ENCODE peak calls at places on chromosome 20, in eight cellular contexts. E is upper lobe of right lung, O is tibial artery, K is adrenal gland, C is psoas muscle, R is cardiac fibroblast, Q is brain microvascular endothelial cell, W is upper lobe of left lung. T is an unnamed sample.
A peak's percentile ranks its signal among the peaks of the same experiment; 100 is the strongest.

GRCh38 chr20:2141592-2142575 is 40.3 kb downstream of the STK35 start:
- DNase-seq in E (no peak), O (no peak), K (no peak), C (no peak), R (no peak), Q (no peak), W (no peak), T (no peak)

GRCh38 chr20:54649511-54649962 is 174.1 kb downstream of the DOK5 start:
- DNase-seq in E (peak; percentile 76), O (peak; percentile 71), K (peak; percentile 84), C (peak; percentile 67), R (peak; percentile 84), Q (peak; percentile 69), W (no peak), T (peak; percentile 27)

GRCh38 chr20:47927944-47928343 is 142.7 kb upstream of the SULF2 start:
- DNase-seq in E (no peak), O (no peak), K (no peak), C (no peak), R (no peak), Q (no peak), W (no peak), T (no peak)

GRCh38 chr20:33415948-33416347 is 14.6 kb upstream of the CDK5RAP1 start:
- DNase-seq in E (no peak), O (peak; percentile 64), K (peak; percentile 56), C (peak; percentile 40), R (peak; percentile 73), Q (no peak), W (no peak), T (no peak)

GRCh38 chr20:32709528-32710121 is 33.6 kb downstream of the COMMD7 start:
- DNase-seq in E (no peak), O (no peak), K (peak; percentile 38), C (no peak), R (peak; percentile 21), Q (no peak), W (no peak), T (no peak)

GRCh38 chr20:32485126-32485769 is 99.9 kb downstream of the NOL4L start:
- DNase-seq in E (peak; percentile 80), O (peak; percentile 87), K (peak; percentile 84), C (peak; percentile 71), R (peak; percentile 89), Q (peak; percentile 82), W (no peak), T (peak; percentile 47)

GRCh38 chr20:47540443-47541354 is 39.0 kb downstream of the NCOA3 start:
- DNase-seq in E (no peak), O (no peak), K (no peak), C (no peak), R (no peak), Q (no peak), W (no peak), T (no peak)

GRCh38 chr20:32573167-32573851 is 11.8 kb downstream of the NOL4L start:
- DNase-seq in E (no peak), O (no peak), K (no peak), C (no peak), R (no peak), Q (no peak), W (no peak), T (no peak)

DNA sequence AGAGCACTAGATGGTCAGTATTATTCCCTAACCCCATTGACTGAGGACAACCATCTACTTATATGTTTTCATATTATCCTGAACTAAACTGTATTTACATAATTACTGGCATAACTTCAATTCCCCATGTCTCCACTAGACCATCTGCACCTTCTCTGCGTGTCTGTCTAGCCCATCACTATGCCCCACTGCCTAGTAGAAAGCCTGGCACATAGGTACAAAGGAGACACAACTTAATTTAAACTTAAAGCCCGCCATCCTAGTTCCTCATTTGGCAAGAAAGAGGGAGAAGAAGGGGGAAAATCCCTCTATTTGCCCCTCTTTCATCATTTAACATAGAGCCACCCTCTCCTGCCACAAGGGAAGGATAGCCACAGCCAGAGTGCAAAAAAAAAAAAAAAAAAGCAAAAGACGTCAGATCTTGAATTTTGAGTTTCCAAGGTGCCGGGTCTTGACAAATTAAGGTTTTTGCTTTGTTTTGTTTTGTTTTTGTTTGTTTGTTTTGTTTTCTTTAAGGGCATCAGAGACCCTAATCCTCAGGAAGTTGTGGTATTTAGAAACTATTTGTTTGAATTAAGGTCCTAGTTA is 1.8 kb downstream of the PKIG start:
- DNase-seq in E (no peak), O (no peak), K (no peak), C (no peak), R (no peak), Q (no peak), W (no peak), T (no peak)
- TF ChIP-seq CTCF in E (no peak), O (no peak), K (no peak), C (no peak), R (peak; percentile 6), Q (no peak), W (peak; percentile 12), T (peak; percentile 23)

GRCh38 chr20:23371496-23371895 is 9.5 kb downstream of the GZF1 start:
- DNase-seq in E (no peak), O (no peak), K (no peak), C (no peak), R (no peak), Q (no peak), W (no peak), T (no peak)

GRCh38 chr20:23370873-23371272 is 8.9 kb downstream of the GZF1 start:
- DNase-seq in E (no peak), O (no peak), K (no peak), C (no peak), R (no peak), Q (no peak), W (no peak), T (no peak)

GRCh38 chr20:23375827-23376226 is 13.8 kb downstream of the GZF1 start:
- DNase-seq in E (no peak), O (no peak), K (no peak), C (no peak), R (no peak), Q (no peak), W (no peak), T (no peak)

GRCh38 chr20:23370274-23370673 is 8.3 kb downstream of the GZF1 start:
- DNase-seq in E (no peak), O (no peak), K (no peak), C (no peak), R (no peak), Q (no peak), W (no peak), T (no peak)

DNA sequence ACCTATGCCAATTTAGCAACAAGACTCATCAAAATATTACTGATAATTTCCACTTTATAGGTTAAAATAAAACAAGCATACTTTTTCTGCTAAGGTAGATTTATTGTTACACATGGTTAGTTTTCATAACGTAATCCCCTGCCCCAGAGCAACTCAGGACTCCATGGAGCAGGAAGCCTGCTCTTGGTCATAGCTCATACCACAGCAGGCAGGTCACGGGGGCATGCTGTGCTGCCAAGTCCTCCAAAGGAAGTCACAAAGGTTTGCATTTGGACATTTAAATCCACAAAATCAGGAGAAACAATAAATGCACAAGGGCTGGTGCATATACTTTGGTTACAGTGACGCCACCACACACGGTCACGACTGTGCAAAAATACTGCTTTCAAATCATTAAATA is 12.5 kb downstream of the GZF1 start:
- DNase-seq in E (no peak), O (no peak), K (no peak), C (no peak), R (no peak), Q (no peak), W (no peak), T (no peak)
- H3K4me3 ChIP-seq in E (no peak overlapping the region), O (no peak overlapping the region), K (no peak overlapping the region), C (no peak overlapping the region), R (no peak overlapping the region), Q (no peak overlapping the region), W (no peak overlapping the region), T (no peak overlapping the region)

GRCh38 chr20:17968366-17969275 is at the start of the genes MGME1 and SNX5:
- DNase-seq in E (peak; percentile 100), O (peak; percentile 99), K (peak; percentile 100), C (peak; percentile 99), R (peak; percentile 100), Q (peak; percentile 100), W (peak; percentile 99), T (peak; percentile 98)

GRCh38 chr20:17964632-17965031 is 4.0 kb downstream of the SNX5 start:
- DNase-seq in E (no peak), O (no peak), K (no peak), C (no peak), R (no peak), Q (no peak), W (no peak), T (no peak)

GRCh38 chr20:17965042-17965697 is 3.4 kb downstream of the SNX5 start:
- DNase-seq in E (no peak), O (no peak), K (no peak), C (no peak), R (peak; percentile 59), Q (no peak), W (no peak), T (no peak)

GRCh38 chr20:17967595-17968365 is 814 bp downstream of the SNX5 start:
- DNase-seq in E (no peak), O (peak; percentile 35), K (peak; percentile 47), C (no peak), R (peak; percentile 59), Q (no peak), W (no peak), T (no peak)

DNA sequence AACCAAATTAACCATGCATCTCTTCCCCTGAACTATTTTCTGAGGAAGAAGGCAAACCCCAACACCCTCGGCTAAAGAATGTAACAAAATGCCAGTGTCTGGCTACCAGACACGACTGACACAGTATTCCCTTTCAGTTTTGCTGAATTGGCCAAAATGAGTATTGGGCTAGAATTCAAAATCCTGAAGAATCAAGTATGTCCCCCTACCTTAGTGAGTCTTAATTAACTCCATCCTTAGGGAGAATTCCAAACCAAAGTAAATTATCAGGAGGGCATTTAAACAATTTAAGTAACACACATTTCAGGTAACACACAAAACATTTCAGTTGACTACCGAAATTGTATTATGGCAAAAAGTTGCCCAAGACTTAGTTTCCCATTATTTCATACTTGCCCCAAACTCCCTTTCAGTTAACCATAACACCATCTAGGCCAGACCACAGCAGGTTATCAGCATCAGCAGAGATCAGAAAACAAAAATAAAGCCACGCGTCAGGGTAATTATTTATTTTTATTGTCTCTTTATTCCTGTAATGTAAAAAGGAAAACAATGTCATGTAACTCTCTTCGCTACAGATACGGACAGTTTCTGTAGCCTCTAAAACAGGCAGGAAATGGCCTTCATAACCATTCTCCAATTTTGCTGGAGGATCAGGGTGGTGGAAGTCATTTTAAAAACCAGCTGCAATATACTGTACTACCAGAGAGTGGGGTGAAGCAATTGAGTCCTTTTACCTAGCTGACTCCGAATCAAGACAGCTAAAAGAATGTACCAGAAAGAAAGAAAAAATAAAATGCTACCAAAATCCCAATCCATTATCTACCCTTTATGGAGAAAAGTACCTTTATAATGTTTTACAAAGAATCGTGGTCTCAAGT is 1.9 kb downstream of the SNX5 start:
- DNase-seq in E (no peak), O (no peak), K (no peak), C (no peak), R (peak; percentile 59), Q (peak; percentile 25), W (no peak), T (no peak)
- TF ChIP-seq CTCF in E (peak; percentile 32), O (peak; percentile 31), K (peak; percentile 39), C (peak; percentile 22), R (peak; percentile 36), Q (peak; percentile 22), W (peak; percentile 48), T (peak; percentile 30)

GRCh38 chr20:41342474-41343464 is 2.1 kb downstream of the LPIN3 start:
- DNase-seq in E (no peak), O (no peak), K (no peak), C (no peak), R (no peak), Q (no peak), W (no peak), T (no peak)

GRCh38 chr20:41336711-41337492 is 3.7 kb upstream of the LPIN3 start:
- DNase-seq in E (no peak), O (no peak), K (no peak), C (no peak), R (no peak), Q (no peak), W (no peak), T (no peak)

GRCh38 chr20:41344477-41344876 is 3.9 kb downstream of the LPIN3 start:
- DNase-seq in E (no peak), O (no peak), K (no peak), C (no peak), R (no peak), Q (no peak), W (no peak), T (no peak)

GRCh38 chr20:41339957-41340326 is 679 bp upstream of the LPIN3 start:
- DNase-seq in E (peak; percentile 94), O (peak; percentile 75), K (peak; percentile 76), C (peak; percentile 81), R (peak; percentile 68), Q (peak; percentile 58), W (peak; percentile 95), T (no peak)

DNA sequence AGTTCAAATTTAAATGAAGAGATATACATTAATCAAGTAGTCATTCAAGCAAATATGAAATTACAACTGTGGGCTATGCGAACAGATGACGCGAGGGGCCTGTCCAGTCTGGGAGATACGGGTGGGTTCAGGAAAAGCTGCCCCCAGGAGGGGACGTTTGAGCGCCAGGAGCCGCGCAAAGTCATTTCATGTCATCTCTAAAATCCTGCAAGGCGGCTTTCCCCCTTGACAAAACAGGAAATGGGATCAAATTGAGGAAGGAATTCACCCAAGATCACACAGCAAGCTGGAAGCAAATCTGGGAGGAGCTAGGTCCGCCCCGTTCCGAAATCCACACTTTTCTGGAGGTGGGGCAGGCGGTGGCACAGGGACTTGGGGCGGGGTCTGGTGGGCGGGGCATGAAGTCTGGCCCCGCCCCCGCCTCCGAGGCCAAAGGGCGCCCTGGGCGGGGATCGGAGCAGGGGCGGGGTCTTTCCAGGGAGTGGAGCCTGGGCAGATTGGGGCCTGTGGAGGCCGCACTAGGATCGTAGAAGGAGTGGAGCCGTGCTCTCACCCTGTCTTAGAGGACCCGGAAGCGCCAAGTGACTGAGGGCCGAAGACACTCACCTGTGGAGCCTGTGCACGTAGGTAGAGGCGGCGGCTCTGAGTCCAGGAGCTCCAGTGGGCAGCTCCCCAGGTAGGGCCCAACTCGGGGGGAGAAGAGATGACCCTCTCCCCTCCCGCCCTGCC is at the start of gene LPIN3:
- DNase-seq in E (peak; percentile 94), O (peak; percentile 85), K (peak; percentile 91), C (peak; percentile 84), R (peak; percentile 95), Q (peak; percentile 31), W (peak; percentile 96), T (no peak)
- H3K4me3 ChIP-seq in E (peak within 1 kb of the TSS; percentile 57), O (peak within 1 kb of the TSS; percentile 45), K (no peak within 1 kb of the TSS), C (peak within 1 kb of the TSS; percentile 52), R (peak within 1 kb of the TSS; percentile 52), Q (peak within 1 kb of the TSS; percentile 56), W (peak within 1 kb of the TSS; percentile 10), T (no peak within 1 kb of the TSS)

T was measured in GM12864.